ENCODE peak calls at places on chromosomes 11 and 22, in nine cellular contexts. D is left lung, J is psoas muscle, E is thoracic aorta, O is MM.1S, G is aorta, C is DND-41, B is SK-N-SH, S is ovary. W is an unnamed sample. For H3K4me1, the result is how much of the 10 kb centered on the place peaks cover.

GRCh38 chr11:121348220-121348875 is 55.8 kb downstream of the SC5D start:
- DNase-seq in D (no peak), J (no peak), E (no peak), O (no peak), G (no peak), C (no peak), B (no peak), S (no peak), W (no peak)

GRCh38 chr11:44747836-44748235 is 21.1 kb downstream of the TSPAN18 start:
- DNase-seq in D (no peak), J (no peak), E (no peak), O (no peak), G (no peak), C (no peak), B (no peak), S (no peak), W (no peak)

GRCh38 chr11:68436985-68437926 is 23.3 kb upstream of the PPP6R3 start:
- DNase-seq in D (peak), J (no peak), E (no peak), O (no peak), G (no peak), C (no peak), B (no peak), S (no peak), W (no peak)

GRCh38 chr11:45470151-45471001 is 184.2 kb upstream of the SYT13 start:
- DNase-seq in D (no peak), J (peak), E (no peak), O (no peak), G (no peak), C (no peak), B (no peak), S (peak), W (no peak)

GRCh38 chr11:96008161-96008560 is 84.3 kb upstream of the MTMR2 start:
- DNase-seq in D (no peak), J (no peak), E (no peak), O (no peak), G (no peak), C (no peak), B (no peak), S (no peak), W (no peak)

GRCh38 chr11:118911880-118912741 is 13.6 kb downstream of the BCL9L start:
- DNase-seq in D (peak), J (peak), E (peak), O (no peak), G (peak), C (peak), B (no peak), S (peak), W (no peak)

GRCh38 chr11:295351-296205 is 3.7 kb downstream of the IFITM5 start:
- DNase-seq in D (peak), J (peak), E (no peak), O (no peak), G (peak), C (no peak), B (no peak), S (peak), W (no peak)

GRCh38 chr22:38862375-38863329 is 9.4 kb downstream of the CBX6 start:
- DNase-seq in D (no peak), J (peak), E (no peak), O (no peak), G (peak), C (no peak), B (peak), S (peak), W (no peak)

GRCh38 chr22:24803064-24803542 is 2.9 kb upstream of the SGSM1 start:
- DNase-seq in D (no peak), J (peak), E (no peak), O (peak), G (peak), C (peak), B (peak), S (no peak), W (peak)

GRCh38 chr22:39512026-39512425 is 8.3 kb upstream of the ATF4 start:
- DNase-seq in D (peak), J (no peak), E (no peak), O (no peak), G (peak), C (no peak), B (no peak), S (no peak), W (no peak)

GRCh38 chr11:73671701-73672100 is 25.3 kb downstream of the PLEKHB1 start:
- DNase-seq in D (no peak), J (no peak), E (no peak), O (no peak), G (no peak), C (no peak), B (no peak), S (no peak), W (no peak)

GRCh38 chr11:122144752-122145151 is 28.7 kb upstream of the BLID start:
- DNase-seq in D (no peak), J (no peak), E (no peak), O (no peak), G (no peak), C (no peak), B (no peak), S (no peak), W (no peak)

GRCh38 chr11:80109652-80110051 is 668.8 kb upstream of the TENM4 start:
- DNase-seq in D (no peak), J (no peak), E (no peak), O (no peak), G (no peak), C (no peak), B (no peak), S (no peak), W (no peak)

GRCh38 chr11:128290106-128290840 is 297.1 kb downstream of the ETS1 start:
- DNase-seq in D (peak), J (peak), E (no peak), O (peak), G (peak), C (peak), B (peak), S (peak), W (peak)

GRCh38 chr11:80519591-80520258 is 1078.9 kb upstream of the TENM4 start:
- DNase-seq in D (no peak), J (no peak), E (no peak), O (no peak), G (no peak), C (no peak), B (no peak), S (no peak), W (no peak)

GRCh38 chr11:1641096-1641495 is 11.5 kb downstream of the KRTAP5-5 start:
- DNase-seq in D (peak), J (peak), E (no peak), O (no peak), G (peak), C (no peak), B (no peak), S (no peak), W (no peak)

GRCh38 chr11:129348813-129349212 is 26.8 kb upstream of the BARX2 start:
- DNase-seq in D (no peak), J (no peak), E (no peak), O (no peak), G (no peak), C (no peak), B (no peak), S (no peak), W (no peak)

GRCh38 chr22:50705219-50705691 is 32.6 kb downstream of the SHANK3 start:
- DNase-seq in D (peak), J (peak), E (no peak), O (peak), G (peak), C (peak), B (peak), S (peak), W (peak)

GRCh38 chr22:19876314-19876940 is 21.8 kb upstream of the GNB1L start:
- DNase-seq in D (peak), J (peak), E (no peak), O (no peak), G (peak), C (no peak), B (peak), S (peak), W (no peak)

GRCh38 chr11:83120328-83120727 is 36.6 kb upstream of the PCF11 start:
- DNase-seq in D (no peak), J (no peak), E (no peak), O (no peak), G (no peak), C (no peak), B (no peak), S (no peak), W (no peak)

GRCh38 chr11:74212533-74212932 is 41.4 kb downstream of the PPME1 start:
- DNase-seq in D (no peak), J (no peak), E (no peak), O (no peak), G (no peak), C (no peak), B (no peak), S (no peak), W (no peak)

GRCh38 chr11:87301785-87302540 is 264.2 kb downstream of the TMEM135 start:
- DNase-seq in D (no peak), J (no peak), E (no peak), O (no peak), G (no peak), C (no peak), B (no peak), S (no peak), W (no peak)

GRCh38 chr11:102762414-102762813 is 18.0 kb downstream of the MMP10 start:
- DNase-seq in D (no peak), J (no peak), E (no peak), O (no peak), G (no peak), C (no peak), B (no peak), S (no peak), W (no peak)

GRCh38 chr22:17946691-17947367 is 77.5 kb downstream of the MICAL3 start:
- DNase-seq in D (no peak), J (no peak), E (no peak), O (no peak), G (no peak), C (no peak), B (peak), S (no peak), W (no peak)

GRCh38 chr11:68018730-68019190 is 8.6 kb downstream of the ALDH3B1 start:
- DNase-seq in D (peak), J (no peak), E (no peak), O (no peak), G (no peak), C (no peak), B (no peak), S (no peak), W (no peak)

GRCh38 chr11:27012254-27012921 is 18.5 kb downstream of the FIBIN start:
- DNase-seq in D (no peak), J (no peak), E (no peak), O (no peak), G (no peak), C (no peak), B (peak), S (peak), W (no peak)

GRCh38 chr11:62786318-62787004 is 741 bp upstream of the TMEM179B start:
- DNase-seq in D (peak), J (peak), E (peak), O (peak), G (peak), C (peak), B (peak), S (peak), W (peak)

GRCh38 chr11:75497788-75498404 is 27.8 kb downstream of the GDPD5 start:
- DNase-seq in D (no peak), J (peak), E (no peak), O (no peak), G (no peak), C (no peak), B (no peak), S (no peak), W (no peak)
- H3K4me1 ChIP-seq in D (under half), J (under half), E (under half), O (under half), G (under half), C (under half), B (under half), S (under half), W (under half)

DNA sequence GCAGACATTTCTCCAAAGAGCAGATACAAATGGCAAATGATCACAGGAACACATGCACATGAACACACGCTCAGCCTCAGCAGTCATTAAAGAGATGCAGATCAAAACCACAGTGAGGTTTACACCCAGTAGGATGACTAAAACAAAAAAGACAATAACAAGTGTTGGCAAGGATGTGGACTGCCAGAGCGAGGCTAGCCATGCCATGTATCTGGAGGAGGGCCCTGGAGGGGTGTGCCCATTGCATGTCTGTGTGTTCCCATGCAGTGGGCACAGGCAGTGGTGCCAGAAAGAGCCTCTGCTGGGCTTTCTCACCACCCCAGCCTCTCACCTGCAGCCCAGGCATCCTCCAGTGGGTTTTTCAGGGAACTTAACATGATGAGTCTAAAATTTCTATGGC is 54.2 kb upstream of the KCNQ1OT1 start:
- DNase-seq in D (no peak), J (no peak), E (no peak), O (no peak), G (no peak), C (no peak), B (no peak), S (no peak), W (no peak)
- H3K4me1 ChIP-seq in D (under half), J (under half), E (under half), O (under half), G (under half), C (under half), B (under half), S (under half), W (under half)

GRCh38 chr11:65425971-65426838 is 3.6 kb downstream of the NEAT1 start:
- DNase-seq in D (no peak), J (no peak), E (no peak), O (peak), G (no peak), C (no peak), B (no peak), S (no peak), W (no peak)

GRCh38 chr11:65429069-65429681 is 6.6 kb downstream of the NEAT1 start:
- DNase-seq in D (no peak), J (no peak), E (no peak), O (no peak), G (no peak), C (no peak), B (no peak), S (no peak), W (no peak)

GRCh38 chr11:65426839-65427690 is 4.5 kb downstream of the NEAT1 start:
- DNase-seq in D (no peak), J (peak), E (no peak), O (peak), G (peak), C (no peak), B (no peak), S (peak), W (no peak)

GRCh38 chr11:65428578-65429068 is 6.0 kb downstream of the NEAT1 start:
- DNase-seq in D (no peak), J (peak), E (no peak), O (no peak), G (no peak), C (no peak), B (no peak), S (no peak), W (no peak)

DNA sequence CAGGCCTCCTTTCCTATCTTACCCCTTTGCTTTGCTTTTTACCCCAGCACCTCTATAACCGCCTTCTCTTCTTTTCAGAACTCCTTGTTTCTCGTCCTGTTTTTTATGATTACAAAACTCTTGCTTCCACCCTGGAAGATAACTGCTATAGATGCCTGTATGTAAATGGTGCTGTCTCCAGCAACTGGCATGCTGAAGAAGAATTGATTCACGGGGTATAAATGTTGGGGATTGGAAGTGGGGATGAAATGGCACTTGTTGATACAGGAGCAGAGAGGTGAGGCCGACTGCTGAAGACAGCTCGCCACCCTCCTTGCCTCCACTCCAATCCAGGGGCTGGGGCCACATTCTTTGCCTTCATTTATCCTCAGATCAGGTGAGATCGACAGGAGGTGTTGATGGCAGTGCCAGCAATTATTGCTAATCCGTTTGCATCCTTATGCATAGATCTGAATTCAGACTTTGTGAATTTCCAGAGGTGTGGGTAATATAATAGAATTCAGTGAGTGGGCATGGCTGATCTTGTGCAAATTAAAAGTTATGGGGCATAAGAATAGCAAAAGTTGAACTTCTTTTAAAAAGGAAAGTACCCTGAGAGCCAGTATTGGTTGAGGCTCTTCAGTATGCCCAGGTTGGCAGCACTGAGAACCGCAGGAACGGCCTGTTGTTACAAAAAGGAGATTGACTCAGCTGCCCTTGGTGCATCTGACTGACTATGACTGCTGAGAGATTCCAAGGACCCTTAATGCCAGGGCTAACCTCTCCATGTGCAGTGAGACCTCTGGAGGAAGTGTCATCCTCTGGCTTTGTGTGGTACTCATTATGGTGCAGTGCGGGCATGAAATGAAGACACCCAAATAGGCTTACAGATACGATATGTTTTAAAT is 5.3 kb downstream of the NEAT1 start:
- DNase-seq in D (no peak), J (peak), E (no peak), O (peak), G (peak), C (no peak), B (no peak), S (no peak), W (no peak)
- H3K4me1 ChIP-seq in D (half or more), J (under half), E (under half), O (half or more), G (under half), C (half or more), B (under half), S (under half), W (under half)

GRCh38 chr22:22346401-22347107 is 102.0 kb downstream of the VPREB1 start:
- DNase-seq in D (no peak), J (no peak), E (no peak), O (no peak), G (no peak), C (peak), B (no peak), S (no peak), W (no peak)

GRCh38 chr22:22348815-22349454 is 104.3 kb downstream of the VPREB1 start:
- DNase-seq in D (no peak), J (no peak), E (no peak), O (no peak), G (no peak), C (no peak), B (no peak), S (no peak), W (no peak)

GRCh38 chr22:22349455-22349836 is 104.9 kb downstream of the VPREB1 start:
- DNase-seq in D (no peak), J (no peak), E (no peak), O (no peak), G (no peak), C (no peak), B (no peak), S (no peak), W (no peak)

GRCh38 chr22:22345781-22346180 is 101.2 kb downstream of the VPREB1 start:
- DNase-seq in D (no peak), J (no peak), E (no peak), O (no peak), G (no peak), C (no peak), B (no peak), S (no peak), W (no peak)

GRCh38 chr22:22348127-22348814 is 103.7 kb downstream of the VPREB1 start:
- DNase-seq in D (no peak), J (no peak), E (no peak), O (peak), G (no peak), C (peak), B (no peak), S (no peak), W (no peak)
- H3K4me1 ChIP-seq in D (under half), J (under half), E (under half), O (under half), G (under half), C (under half), B (under half), S (under half), W (under half)

GRCh38 chr11:14318581-14318981 is 40.4 kb downstream of the RRAS2 start:
- DNase-seq in D (no peak), J (no peak), E (no peak), O (no peak), G (no peak), C (no peak), B (no peak), S (no peak), W (no peak)

GRCh38 chr11:14320020-14320419 is 39.0 kb downstream of the RRAS2 start:
- DNase-seq in D (no peak), J (no peak), E (no peak), O (peak), G (no peak), C (peak), B (no peak), S (no peak), W (no peak)

GRCh38 chr11:14327105-14327504 is 31.9 kb downstream of the RRAS2 start:
- DNase-seq in D (no peak), J (no peak), E (no peak), O (no peak), G (no peak), C (no peak), B (no peak), S (no peak), W (no peak)

GRCh38 chr11:14323118-14323676 is 35.8 kb downstream of the RRAS2 start:
- DNase-seq in D (no peak), J (no peak), E (no peak), O (no peak), G (no peak), C (no peak), B (no peak), S (no peak), W (no peak)

GRCh38 chr11:14322510-14322909 is 36.5 kb downstream of the RRAS2 start:
- DNase-seq in D (no peak), J (no peak), E (no peak), O (no peak), G (no peak), C (no peak), B (no peak), S (no peak), W (no peak)
- H3K4me1 ChIP-seq in D (under half), J (under half), E (under half), O (under half), G (under half), C (under half), B (under half), S (under half), W (under half)

W was measured in iPS DF 6.9.